ENCODE peak calls at places on chromosome 12, in five cellular contexts. R, O, T, G and P are unnamed samples.

GRCh38 chr12:62191747-62192485 is 68.3 kb upstream of the USP15 start:
- DNase-seq in R (peak), O (no peak), T (no peak), G (peak), P (peak)

GRCh38 chr12:45732250-45732649 is 2.7 kb downstream of the ARID2 start:
- DNase-seq in R (no peak), O (no peak), T (no peak), G (no peak), P (peak)

GRCh38 chr12:126512916-126513913 is 1448.0 kb downstream of the AACS start:
- DNase-seq in R (no peak), O (no peak), T (no peak), G (no peak), P (no peak)

GRCh38 chr12:30603129-30603528 is 92.5 kb downstream of the IPO8 start:
- DNase-seq in R (no peak), O (no peak), T (no peak), G (no peak), P (no peak)

GRCh38 chr12:117762143-117762542 is 206.6 kb downstream of the KSR2 start:
- DNase-seq in R (no peak), O (no peak), T (no peak), G (no peak), P (no peak)

GRCh38 chr12:27305673-27306504 is 26.7 kb upstream of the BMAL2 start:
- DNase-seq in R (no peak), O (no peak), T (no peak), G (no peak), P (peak)

GRCh38 chr12:56574210-56574609 is 52.6 kb downstream of the RBMS2 start:
- DNase-seq in R (no peak), O (no peak), T (no peak), G (no peak), P (no peak)

GRCh38 chr12:104736307-104736706 is 221.8 kb downstream of the SLC41A2 start:
- DNase-seq in R (no peak), O (no peak), T (no peak), G (no peak), P (no peak)

GRCh38 chr12:79397609-79398008 is 293.2 kb downstream of the PAWR start:
- DNase-seq in R (no peak), O (no peak), T (no peak), G (no peak), P (no peak)

DNA sequence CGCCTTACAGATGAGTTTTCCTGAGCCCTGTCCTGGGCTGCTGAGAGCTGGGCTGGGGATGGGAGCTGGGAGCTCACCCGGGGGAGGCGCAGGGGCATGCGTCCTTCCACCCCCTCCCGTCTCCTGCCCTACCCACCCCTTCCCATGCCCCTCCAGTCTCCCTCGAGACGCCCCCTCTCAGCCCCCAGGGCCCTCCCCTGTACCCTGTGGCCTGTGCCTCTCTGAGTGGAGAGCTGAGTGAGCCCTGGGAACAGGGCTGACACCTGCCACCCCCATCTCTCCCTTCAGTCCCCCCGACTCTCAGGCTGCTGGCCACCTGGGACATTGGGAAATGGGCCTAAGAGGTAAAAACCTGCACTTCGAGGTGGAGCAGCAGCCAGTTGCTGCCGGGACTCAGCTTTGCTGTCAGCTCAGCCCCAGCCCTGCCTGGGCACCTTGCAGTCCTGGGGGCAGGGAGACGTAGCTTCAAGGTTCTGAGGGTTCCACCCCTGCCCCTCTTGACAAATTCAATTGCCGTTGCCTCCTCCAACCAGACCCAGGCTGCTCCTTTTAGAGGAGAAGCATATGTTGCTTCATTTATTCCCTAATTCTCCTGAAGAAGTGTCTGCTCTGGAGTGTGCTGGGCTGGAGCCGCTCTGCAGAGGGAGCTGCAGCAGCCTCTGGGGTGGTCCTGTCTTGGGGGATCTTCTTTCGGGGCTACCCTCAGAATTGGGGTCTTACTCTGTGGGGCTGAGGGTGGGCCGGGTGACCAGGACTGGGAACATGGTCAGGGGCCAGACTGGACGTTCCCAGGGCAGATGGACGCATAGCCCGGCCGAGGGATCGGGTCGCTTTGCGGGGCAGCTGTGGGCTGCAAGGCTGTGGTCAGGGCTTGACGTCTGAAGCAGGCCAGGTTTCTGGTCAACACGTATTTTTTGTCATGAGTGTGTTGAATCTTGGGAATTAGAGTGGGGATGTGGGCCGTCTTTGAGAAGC is 141.4 kb downstream of the ADGRD1 start:
- DNase-seq in R (peak), O (no peak), T (peak), G (no peak), P (no peak)
- H3K27ac ChIP-seq in R (no peak), O (no peak), T (no peak), G (no peak), P (no peak)

DNA sequence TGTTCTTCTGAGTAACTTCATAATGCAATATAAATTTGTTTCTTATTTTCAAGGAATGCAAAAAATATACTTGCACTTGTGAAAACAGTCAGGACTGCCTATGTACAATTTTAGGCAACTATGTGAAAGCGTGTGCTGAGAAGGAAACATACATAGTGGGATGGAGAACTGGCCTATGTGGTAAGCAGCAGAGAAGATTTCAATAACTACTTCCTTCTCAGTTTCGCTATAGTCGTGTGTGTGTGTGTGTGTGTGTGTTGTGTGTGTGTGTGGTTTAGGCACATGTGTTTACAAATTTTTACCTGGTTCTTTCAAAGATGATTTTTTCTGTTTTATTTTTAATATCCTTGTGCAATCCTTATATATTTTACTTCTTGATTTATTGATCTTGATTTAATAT is 211.8 kb downstream of the LRRK2 start:
- DNase-seq in R (no peak), O (no peak), T (no peak), G (no peak), P (no peak)
- H3K27ac ChIP-seq in R (no peak), O (no peak), T (no peak), G (no peak), P (no peak)

GRCh38 chr12:19030180-19030579 is 99.4 kb upstream of the PLEKHA5 start:
- DNase-seq in R (no peak), O (no peak), T (no peak), G (no peak), P (no peak)
- H3K27ac ChIP-seq in R (no peak), O (no peak), T (no peak), G (no peak), P (no peak)

DNA sequence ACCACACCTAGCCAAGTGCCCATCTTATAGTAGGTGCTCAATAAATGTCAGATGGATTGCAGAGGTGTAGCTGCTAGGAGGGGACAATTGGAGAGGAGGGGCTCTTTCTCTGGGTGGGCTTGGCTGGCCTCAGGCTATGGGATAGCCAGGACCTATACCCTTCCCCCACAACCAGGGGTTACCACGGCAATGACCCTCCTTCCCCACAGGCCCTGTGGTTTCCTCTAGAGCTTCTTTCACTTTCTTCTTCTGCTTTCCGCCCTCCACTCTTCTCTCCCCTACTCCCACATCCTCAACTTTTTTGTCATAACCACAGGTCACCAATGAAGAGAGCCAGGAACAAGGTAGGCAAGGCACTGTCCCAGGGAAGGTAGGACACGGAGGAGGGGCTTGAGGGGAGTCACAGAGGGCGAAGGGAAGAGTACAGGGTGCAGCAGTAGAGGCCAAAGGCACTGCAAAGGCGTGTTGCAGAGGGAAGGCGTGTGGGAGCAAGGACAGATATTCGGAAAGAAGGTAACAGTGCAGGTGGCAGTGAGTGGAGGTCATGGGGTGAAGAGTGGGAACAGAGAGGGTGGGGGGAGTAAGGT is 1.9 kb upstream of the ITGB7 start:
- DNase-seq in R (no peak), O (no peak), T (no peak), G (no peak), P (no peak)
- H3K27ac ChIP-seq in R (peak), O (no peak), T (no peak), G (no peak), P (peak)